ENCODE peak calls at places on chromosomes 13 and 19, in ten cellular contexts. H, E, R, A, V, W, N, P, G and J are unnamed samples.

GRCh38 chr13:47845981-47846380 is 155.1 kb downstream of the SUCLA2 start:
- DNase-seq in A (no peak), P (no peak), G (no peak), N (no peak), H (no peak), W (peak; percentile 7), E (no peak), R (no peak), V (no peak), J (no peak)

GRCh38 chr19:18046066-18046718 is 38.2 kb downstream of the ARRDC2 start:
- DNase-seq in G (peak; percentile 54), W (peak; percentile 55), H (no peak), R (no peak), E (peak; percentile 32), N (no peak), A (peak; percentile 24), P (peak; percentile 82), V (no peak), J (no peak)

GRCh38 chr19:964761-965694 is 19.1 kb upstream of the WDR18 start:
- DNase-seq in H (no peak), A (no peak), V (no peak), P (peak; percentile 31), E (no peak), R (no peak), N (no peak), G (peak; percentile 65), W (no peak), J (no peak)

GRCh38 chr19:40663712-40664692 is 26.4 kb downstream of the NUMBL start:
- DNase-seq in A (peak; percentile 77), E (no peak), N (no peak), W (peak; percentile 47), H (no peak), G (no peak), R (peak; percentile 58), P (peak; percentile 50), V (no peak), J (peak; percentile 21)

GRCh38 chr19:6088677-6089063 is 21.6 kb downstream of the RFX2 start:
- DNase-seq in E (no peak), W (no peak), N (no peak), G (no peak), V (no peak), A (no peak), P (peak; percentile 49), H (no peak), R (no peak), J (no peak)

GRCh38 chr19:12035220-12036172 is at the start of gene ZNF433:
- DNase-seq in P (peak; percentile 71), V (peak; percentile 96), E (peak; percentile 100), H (peak; percentile 95), W (peak; percentile 97), R (peak; percentile 95), A (peak; percentile 91), G (no peak), N (peak; percentile 96), J (peak; percentile 84)

GRCh38 chr13:110809871-110810486 is 96.5 kb downstream of the ING1 start:
- DNase-seq in E (no peak), A (no peak), N (no peak), W (no peak), H (no peak), R (no peak), P (no peak), V (no peak), G (no peak), J (no peak)

GRCh38 chr13:111253334-111253872 is 67.0 kb upstream of the TEX29 start:
- DNase-seq in V (no peak), P (peak; percentile 30), G (no peak), N (no peak), A (no peak), H (no peak), E (no peak), R (no peak), W (no peak), J (no peak)

GRCh38 chr13:22937241-22937640 is 243.5 kb upstream of the SGCG start:
- DNase-seq in N (no peak), V (no peak), H (no peak), G (no peak), W (no peak), R (no peak), E (no peak), P (no peak), A (no peak), J (no peak)

GRCh38 chr19:13053238-13053637 is 49.4 kb downstream of the LYL1 start:
- DNase-seq in P (no peak), N (no peak), A (no peak), R (no peak), V (no peak), E (no peak), H (no peak), G (no peak), W (no peak), J (no peak)

GRCh38 chr13:27965740-27966640 is 3.1 kb downstream of the CDX2 start:
- DNase-seq in N (no peak), R (no peak), V (no peak), P (no peak), W (no peak), H (peak; percentile 67), A (no peak), E (peak; percentile 37), G (no peak), J (no peak)

GRCh38 chr13:43006893-43007631 is 15.0 kb upstream of the EPSTI1 start:
- DNase-seq in R (no peak), A (no peak), G (no peak), V (no peak), H (no peak), P (peak; percentile 63), W (no peak), N (no peak), E (no peak), J (no peak)

GRCh38 chr19:46181386-46181774 is 33.3 kb downstream of the IGFL2 start:
- DNase-seq in V (no peak), G (peak; percentile 65), P (peak; percentile 28), E (no peak), N (no peak), W (no peak), A (no peak), R (no peak), H (no peak), J (no peak)

GRCh38 chr13:25501231-25501630 is 129.5 kb downstream of the ATP8A2 start:
- DNase-seq in E (no peak), W (no peak), V (no peak), H (no peak), A (no peak), P (no peak), N (no peak), G (no peak), R (no peak), J (no peak)

GRCh38 chr13:41463823-41464602 is 6.7 kb downstream of the RGCC start:
- DNase-seq in H (no peak), G (no peak), A (no peak), N (no peak), R (no peak), E (no peak), P (no peak), W (no peak), V (no peak), J (no peak)

DNA sequence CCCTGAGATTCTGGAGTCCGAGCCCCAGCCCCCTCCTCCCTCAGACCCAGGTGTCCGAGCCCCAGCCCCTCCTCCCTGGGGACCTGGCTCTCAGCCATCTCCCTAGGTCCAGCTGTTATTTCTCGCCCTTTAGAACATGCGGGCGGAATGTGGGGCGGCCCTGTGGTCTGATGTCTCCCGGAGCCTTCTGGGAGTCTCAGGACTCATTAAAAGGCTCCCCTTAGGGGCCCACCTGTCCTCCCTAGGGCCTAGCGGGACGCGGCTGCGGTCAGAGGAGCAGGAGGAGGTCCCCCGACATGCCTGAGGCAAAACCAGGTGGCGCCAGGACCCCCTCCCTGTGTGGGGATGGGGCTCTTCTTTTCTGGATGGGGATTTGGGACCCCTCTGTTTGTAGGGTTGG is at the start of gene MYBPC2:
- DNase-seq in G (no peak), P (no peak), A (no peak), H (no peak), N (no peak), E (peak; percentile 31), R (no peak), V (no peak), W (no peak), J (no peak)
- TF ChIP-seq POLR2A in G (no peak), P (no peak), A (no peak), H (no peak), N (no peak), E (no peak), R (no peak), V (no peak), W (no peak), J (no peak)

GRCh38 chr13:113969311-113969972 is 4.4 kb downstream of the C13orf46 start:
- DNase-seq in E (no peak), V (no peak), H (peak; percentile 31), P (no peak), G (no peak), N (peak; percentile 9), R (peak; percentile 6), W (no peak), A (no peak), J (no peak)
- H3K27ac ChIP-seq in E (peak overlapping the region; percentile 97), V (peak overlapping the region; percentile 72), H (no peak overlapping the region), P (no peak overlapping the region), G (no peak overlapping the region), N (no peak overlapping the region), R (no peak overlapping the region), W (no peak overlapping the region), A (no peak overlapping the region), J (no peak overlapping the region)

GRCh38 chr13:72842991-72843390 is 61.1 kb downstream of the PIBF1 start:
- DNase-seq in V (no peak), E (no peak), W (no peak), N (no peak), G (no peak), A (no peak), H (no peak), P (no peak), R (no peak), J (no peak)
- TF ChIP-seq POLR2A in V (no peak), E (no peak), W (no peak), N (no peak), G (no peak), A (no peak), H (no peak), P (no peak), R (no peak), J (no peak)

GRCh38 chr13:34070544-34071303 is 252.8 kb downstream of the RFC3 start:
- DNase-seq in G (no peak), E (no peak), W (no peak), N (no peak), H (no peak), R (no peak), A (no peak), V (no peak), P (no peak), J (no peak)

GRCh38 chr13:34064456-34065205 is 246.7 kb downstream of the RFC3 start:
- DNase-seq in E (no peak), G (no peak), V (no peak), N (no peak), P (no peak), R (no peak), W (no peak), A (no peak), H (no peak), J (no peak)

GRCh38 chr13:34070006-34070405 is 252.1 kb downstream of the RFC3 start:
- DNase-seq in P (peak; percentile 12), V (no peak), H (no peak), A (no peak), E (no peak), G (no peak), W (no peak), N (no peak), R (no peak), J (no peak)

GRCh38 chr13:34065915-34066314 is 248.0 kb downstream of the RFC3 start:
- DNase-seq in W (no peak), H (no peak), N (no peak), P (no peak), R (no peak), A (no peak), V (peak; percentile 23), G (no peak), E (no peak), J (no peak)

GRCh38 chr13:34066344-34066743 is 248.4 kb downstream of the RFC3 start:
- DNase-seq in N (no peak), R (no peak), W (no peak), H (no peak), V (no peak), A (no peak), G (no peak), P (no peak), E (no peak), J (no peak)
- H3K27ac ChIP-seq in N (no peak overlapping the region), R (no peak overlapping the region), W (no peak overlapping the region), H (no peak overlapping the region), V (no peak overlapping the region), A (no peak overlapping the region), G (no peak overlapping the region), P (no peak overlapping the region), E (no peak overlapping the region), J (no peak overlapping the region)